ENCODE peak calls at places on chromosome 16, in nine cellular contexts. O is right lobe of liver, L is transverse colon, I is dorsolateral prefrontal cortex, G is spleen, T is fibroblast of lung, F is right cardiac atrium, D is mammary epithelial cell, M is uterus. A is an unnamed sample. For H3K27me3, the result is how much of the 10 kb centered on the place peaks cover.

GRCh38 chr16:76235426-76235825 is 41.8 kb upstream of the CNTNAP4 start:
- DNase-seq in L (no peak), F (peak), O (no peak), G (no peak), T (no peak), D (no peak), M (no peak), I (no peak), A (no peak)

GRCh38 chr16:4529085-4530060 is 9.2 kb downstream of the CDIP1 start:
- DNase-seq in L (no peak), T (peak), I (no peak), F (no peak), G (no peak), M (no peak), D (peak), O (no peak), A (no peak)

GRCh38 chr16:56423584-56424403 is 1.6 kb downstream of the AMFR start:
- DNase-seq in D (no peak), G (no peak), L (no peak), I (no peak), O (no peak), F (no peak), M (no peak), T (no peak), A (no peak)

GRCh38 chr16:26594666-26595065 is 472.1 kb upstream of the C16orf82 start:
- DNase-seq in F (no peak), D (no peak), O (no peak), G (no peak), M (no peak), I (no peak), L (no peak), T (no peak), A (no peak)

GRCh38 chr16:75044800-75045361 is 46.1 kb downstream of the ZNRF1 start:
- DNase-seq in D (no peak), I (no peak), F (peak), L (no peak), M (peak), O (no peak), G (no peak), T (peak), A (no peak)

GRCh38 chr16:2969545-2970521 is 685 bp downstream of the PAQR4 start:
- DNase-seq in I (peak), O (no peak), F (peak), T (peak), L (peak), G (peak), D (peak), M (no peak), A (no peak)

GRCh38 chr16:74107795-74108610 is 188.6 kb upstream of the PSMD7 start:
- DNase-seq in F (no peak), I (no peak), M (no peak), D (peak), L (peak), G (no peak), O (peak), T (no peak), A (peak)

GRCh38 chr16:559411-560207 is 585 bp upstream of the PRR35 start:
- DNase-seq in L (no peak), O (no peak), G (no peak), F (no peak), M (no peak), T (no peak), I (no peak), D (no peak), A (no peak)

GRCh38 chr16:49283376-49284049 is 1.9 kb upstream of the CBLN1 start:
- DNase-seq in D (no peak), I (no peak), M (no peak), F (no peak), L (no peak), G (no peak), O (no peak), T (no peak), A (no peak)

GRCh38 chr16:27539120-27539519 is 10.6 kb downstream of the GTF3C1 start:
- DNase-seq in M (no peak), D (no peak), O (no peak), I (no peak), F (no peak), T (no peak), G (no peak), L (no peak), A (no peak)

GRCh38 chr16:50280932-50281331 is 14.6 kb downstream of the ADCY7 start:
- DNase-seq in T (no peak), L (no peak), I (no peak), O (peak), M (no peak), G (peak), D (no peak), F (peak), A (peak)

GRCh38 chr16:75742424-75743047 is 16.2 kb upstream of the CPHXL start:
- DNase-seq in I (no peak), D (no peak), L (no peak), T (no peak), M (no peak), G (no peak), F (no peak), O (no peak), A (no peak)

GRCh38 chr16:69522732-69523404 is 42.9 kb upstream of the NFAT5 start:
- DNase-seq in F (no peak), G (no peak), L (no peak), D (no peak), M (no peak), T (no peak), I (no peak), O (no peak), A (no peak)

GRCh38 chr16:505479-506245 is 21.9 kb upstream of the CAPN15 start:
- DNase-seq in T (no peak), I (no peak), O (no peak), F (no peak), G (no peak), M (no peak), L (no peak), D (no peak), A (no peak)

GRCh38 chr16:49276646-49277385 is 4.8 kb downstream of the CBLN1 start:
- DNase-seq in F (no peak), O (no peak), M (no peak), T (no peak), I (no peak), D (no peak), L (no peak), G (no peak), A (no peak)

GRCh38 chr16:88504489-88505404 is 51.7 kb downstream of the ZFPM1 start:
- DNase-seq in F (no peak), G (no peak), L (peak), M (no peak), T (no peak), O (peak), D (no peak), I (no peak), A (no peak)

GRCh38 chr16:8370374-8371015 is 219.8 kb downstream of the TMEM114 start:
- DNase-seq in M (no peak), L (peak), I (no peak), G (no peak), O (no peak), F (no peak), T (peak), D (peak), A (no peak)

GRCh38 chr16:53955221-53955875 is 251.4 kb downstream of the FTO start:
- DNase-seq in D (no peak), T (no peak), M (no peak), G (no peak), L (no peak), I (no peak), O (no peak), F (no peak), A (no peak)

GRCh38 chr16:84455031-84455430 is 49.4 kb downstream of the MEAK7 start:
- DNase-seq in T (no peak), F (no peak), D (no peak), I (no peak), M (no peak), G (peak), O (peak), L (no peak), A (no peak)

GRCh38 chr16:74601131-74601871 is 5.6 kb downstream of the GLG1 start:
- DNase-seq in I (no peak), F (no peak), D (peak), O (no peak), T (no peak), M (no peak), G (peak), L (peak), A (peak)

GRCh38 chr16:65938083-65938482 is 428.4 kb upstream of the CDH5 start:
- DNase-seq in M (no peak), F (no peak), I (no peak), O (peak), D (no peak), T (no peak), G (no peak), L (no peak), A (no peak)

GRCh38 chr16:76428858-76429257 is 151.7 kb downstream of the CNTNAP4 start:
- DNase-seq in D (peak), I (no peak), G (no peak), M (no peak), O (peak), T (no peak), L (peak), F (no peak), A (no peak)

GRCh38 chr16:1871974-1872635 is at the start of gene MEIOB:
- DNase-seq in D (no peak), T (no peak), I (no peak), O (no peak), M (no peak), L (peak), F (peak), G (peak), A (no peak)

GRCh38 chr16:54687043-54687655 is 243.5 kb upstream of the IRX5 start:
- DNase-seq in F (no peak), T (no peak), M (no peak), L (no peak), I (no peak), D (no peak), G (no peak), O (no peak), A (no peak)

GRCh38 chr16:22739077-22739476 is 74.9 kb upstream of the HS3ST2 start:
- DNase-seq in G (no peak), M (no peak), I (no peak), T (no peak), L (no peak), D (no peak), O (no peak), F (no peak), A (no peak)

GRCh38 chr16:3938471-3938842 is 57.9 kb upstream of the CREBBP start:
- DNase-seq in L (no peak), T (no peak), O (no peak), I (no peak), G (no peak), M (no peak), D (no peak), F (no peak), A (no peak)

GRCh38 chr16:53224932-53225533 is 170.2 kb downstream of the CHD9 start:
- DNase-seq in M (no peak), L (no peak), F (no peak), O (no peak), G (no peak), D (peak), I (no peak), T (peak), A (no peak)

GRCh38 chr16:73015612-73016487 is 32.1 kb downstream of the ZFHX3 start:
- DNase-seq in F (no peak), O (peak), I (no peak), G (no peak), M (no peak), L (peak), D (peak), T (no peak), A (peak)

GRCh38 chr16:11677959-11678881 is 10.0 kb downstream of the SNN start:
- DNase-seq in T (no peak), I (no peak), O (no peak), F (no peak), M (no peak), G (no peak), D (no peak), L (no peak), A (peak)

GRCh38 chr16:74304164-74304834 is 7.7 kb downstream of the PSMD7 start:
- DNase-seq in M (no peak), G (no peak), D (no peak), T (no peak), O (no peak), I (no peak), L (no peak), F (no peak), A (no peak)

GRCh38 chr16:17474572-17474971 is 3.8 kb upstream of the XYLT1 start:
- DNase-seq in G (peak), F (peak), D (no peak), O (no peak), T (no peak), I (no peak), L (peak), M (no peak), A (no peak)

GRCh38 chr16:3625911-3626732 is 14.7 kb upstream of the SLX4 start:
- DNase-seq in D (no peak), O (peak), I (no peak), L (no peak), G (no peak), T (peak), F (no peak), M (no peak), A (no peak)

GRCh38 chr16:3058173-3059030 is 7.0 kb upstream of the IL32 start:
- DNase-seq in M (peak), I (peak), F (peak), T (no peak), G (peak), L (peak), D (no peak), O (peak), A (no peak)

GRCh38 chr16:31409433-31409832 is 16.3 kb downstream of the ITGAD start:
- DNase-seq in G (no peak), M (no peak), L (no peak), T (peak), O (no peak), F (no peak), D (peak), I (no peak), A (no peak)

GRCh38 chr16:71345031-71345430 is 13.5 kb upstream of the CALB2 start:
- DNase-seq in L (no peak), O (no peak), M (no peak), F (no peak), I (no peak), T (no peak), G (no peak), D (no peak), A (no peak)

GRCh38 chr16:10966129-10966528 is 21.8 kb downstream of the CLEC16A start:
- DNase-seq in I (no peak), L (no peak), O (no peak), M (no peak), D (no peak), F (no peak), T (no peak), G (no peak), A (no peak)

GRCh38 chr16:29876578-29877249 is 13.7 kb upstream of the CDIPT start:
- DNase-seq in M (no peak), L (no peak), F (no peak), I (no peak), D (no peak), G (no peak), T (no peak), O (no peak), A (no peak)

GRCh38 chr16:16175296-16175695 is 48.0 kb downstream of the ABCC6 start:
- DNase-seq in D (no peak), M (no peak), F (no peak), T (no peak), O (peak), G (no peak), L (peak), I (no peak), A (peak)

GRCh38 chr16:71807905-71808592 is 585 bp downstream of the AP1G1 start:
- DNase-seq in D (peak), L (peak), T (peak), F (no peak), G (no peak), M (peak), O (peak), I (no peak), A (no peak)

GRCh38 chr16:85458952-85459351 is 154.2 kb upstream of the GSE1 start:
- DNase-seq in G (no peak), M (no peak), F (no peak), L (no peak), I (no peak), T (no peak), O (no peak), D (no peak), A (no peak)
- H3K27me3 ChIP-seq in G (under half), M (under half), F (under half), L (under half), I (under half), T (under half), O (under half), D (under half), A (under half)

DNA sequence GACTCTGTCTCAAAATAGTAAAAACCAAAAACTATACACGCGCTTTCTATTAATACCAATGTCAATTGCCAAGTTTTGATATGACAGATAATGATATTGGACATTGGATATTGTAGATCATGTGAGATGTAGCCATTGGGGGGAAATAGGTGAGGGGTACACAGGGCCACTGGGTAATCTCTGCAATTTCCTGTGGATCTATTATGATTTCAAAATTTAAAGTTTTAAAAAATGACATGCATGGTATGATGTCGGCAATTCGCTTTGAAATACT is 266.0 kb downstream of the PARN start:
- DNase-seq in F (no peak), G (no peak), I (no peak), L (no peak), M (no peak), D (no peak), T (no peak), O (no peak), A (no peak)
- H3K27ac ChIP-seq in F (no peak), G (no peak), I (no peak), L (no peak), M (no peak), D (no peak), T (peak), O (no peak), A (no peak)

DNA sequence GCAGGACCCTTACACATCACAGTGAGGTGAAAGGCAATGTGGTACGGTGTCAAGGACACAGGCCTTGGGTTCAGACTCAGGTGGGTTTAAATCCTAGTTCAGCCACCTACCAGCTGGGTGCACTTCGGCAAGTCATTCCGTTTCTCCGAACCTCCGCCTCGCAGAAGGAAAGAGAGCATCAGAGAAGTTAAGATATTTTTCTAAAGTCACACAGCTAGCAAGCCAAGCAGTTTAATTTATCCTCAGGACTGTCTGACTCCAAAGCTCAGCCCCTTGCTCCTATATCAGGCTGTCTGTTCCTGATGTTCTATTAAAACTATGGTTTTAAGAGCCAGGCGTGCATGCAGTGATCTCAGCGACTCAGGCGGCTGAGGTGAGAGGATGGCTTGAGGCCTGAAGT is 65.1 kb downstream of the GP2 start:
- DNase-seq in G (no peak), T (no peak), D (no peak), M (no peak), I (no peak), O (no peak), F (no peak), L (no peak), A (no peak)
- H3K27me3 ChIP-seq in G (under half), T (under half), D (under half), M (under half), I (under half), O (under half), F (under half), L (under half), A (under half)

GRCh38 chr16:58123896-58124600 is 5.1 kb downstream of the CFAP20 start:
- DNase-seq in T (no peak), O (no peak), D (no peak), M (no peak), I (no peak), F (no peak), L (no peak), G (no peak), A (no peak)
- H3K27ac ChIP-seq in T (peak), O (no peak), D (no peak), M (no peak), I (peak), F (peak), L (peak), G (no peak), A (no peak)

A was measured in aorta.